ENCODE peak calls at places on chromosomes 3 and 15, in five cellular contexts. L is transverse colon, V is testis, R is body of pancreas, Z is K562. A is an unnamed sample.

GRCh38 chr15:43799209-43799944 is 643 bp downstream of the SERINC4 start:
- DNase-seq in L (peak), V (no peak), R (no peak), Z (no peak), A (no peak)

GRCh38 chr3:130692455-130692854 is 54.2 kb downstream of the PIK3R4 start:
- DNase-seq in L (no peak), V (no peak), R (no peak), Z (no peak), A (no peak)

GRCh38 chr3:140292154-140292553 is 357.2 kb downstream of the CLSTN2 start:
- DNase-seq in L (no peak), V (no peak), R (no peak), Z (no peak), A (no peak)

GRCh38 chr3:10672422-10672821 is 143.6 kb upstream of the SLC6A11 start:
- DNase-seq in L (no peak), V (no peak), R (no peak), Z (no peak), A (no peak)

GRCh38 chr3:137582484-137582883 is 181.6 kb upstream of the SOX14 start:
- DNase-seq in L (no peak), V (no peak), R (no peak), Z (no peak), A (no peak)

GRCh38 chr3:25594007-25594502 is 70.7 kb downstream of the TOP2B start:
- DNase-seq in L (no peak), V (no peak), R (no peak), Z (peak), A (no peak)

GRCh38 chr15:87817553-87817952 is 439.0 kb downstream of the NTRK3 start:
- DNase-seq in L (no peak), V (no peak), R (no peak), Z (no peak), A (no peak)

GRCh38 chr3:60598668-60599067 is 652.6 kb downstream of the FHIT start:
- DNase-seq in L (no peak), V (no peak), R (no peak), Z (no peak), A (no peak)

GRCh38 chr3:129107793-129108192 is 13.8 kb downstream of the RAB43 start:
- DNase-seq in L (no peak), V (no peak), R (no peak), Z (no peak), A (no peak)

GRCh38 chr3:13636874-13637273 is 87.9 kb downstream of the FBLN2 start:
- DNase-seq in L (no peak), V (no peak), R (no peak), Z (no peak), A (no peak)

GRCh38 chr3:196128172-196128843 is 46.4 kb upstream of the TFRC start:
- DNase-seq in L (no peak), V (no peak), R (no peak), Z (no peak), A (no peak)

GRCh38 chr3:78804251-78805037 is 963.4 kb downstream of the ROBO1 start:
- DNase-seq in L (no peak), V (peak), R (no peak), Z (no peak), A (no peak)

GRCh38 chr15:93974804-93975481 is 256.4 kb upstream of the MCTP2 start:
- DNase-seq in L (no peak), V (peak), R (peak), Z (no peak), A (peak)

GRCh38 chr3:98874602-98875249 is 26.8 kb downstream of the DCBLD2 start:
- DNase-seq in L (no peak), V (no peak), R (no peak), Z (no peak), A (no peak)

GRCh38 chr15:58401991-58402649 is 29.7 kb upstream of the LIPC start:
- DNase-seq in L (no peak), V (no peak), R (no peak), Z (no peak), A (no peak)
- TF ChIP-seq POLR2A in L (no peak), V (no peak), R (no peak), Z (no peak), A (no peak)

DNA sequence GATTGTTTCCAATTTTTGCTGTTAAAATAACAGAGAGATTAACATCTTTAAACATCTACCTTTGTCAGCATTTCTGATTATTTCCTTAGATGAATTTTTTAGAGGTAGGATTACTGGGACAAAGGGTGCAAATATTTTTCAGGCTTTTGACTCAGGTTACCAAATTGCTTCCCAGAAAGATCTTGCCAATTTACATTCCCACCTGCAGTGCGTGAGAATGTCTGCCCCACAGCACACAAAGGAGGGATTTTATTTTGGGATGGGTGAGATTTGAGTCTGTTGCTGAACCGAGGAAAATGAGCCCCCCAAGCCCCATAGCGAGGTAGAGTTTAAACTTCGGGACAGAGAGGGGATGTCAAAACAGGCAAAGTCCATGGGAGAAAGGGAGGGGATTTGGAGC is 25.9 kb upstream of the RNU6-1 start:
- DNase-seq in L (no peak), V (no peak), R (no peak), Z (no peak), A (no peak)
- TF ChIP-seq POLR2A in L (no peak), V (no peak), R (no peak), Z (no peak), A (no peak)

GRCh38 chr3:52443268-52443610 is 1.7 kb downstream of the SEMA3G start:
- DNase-seq in L (no peak), V (no peak), R (no peak), Z (no peak), A (no peak)

GRCh38 chr3:52443791-52444687 is 864 bp downstream of the SEMA3G start:
- DNase-seq in L (no peak), V (no peak), R (no peak), Z (no peak), A (no peak)

GRCh38 chr3:52446631-52447511 is 2.0 kb upstream of the SEMA3G start:
- DNase-seq in L (peak), V (no peak), R (peak), Z (peak), A (peak)

GRCh38 chr3:52446042-52446441 is 1.1 kb upstream of the SEMA3G start:
- DNase-seq in L (no peak), V (no peak), R (no peak), Z (no peak), A (no peak)

GRCh38 chr3:52444860-52445793 is at the start of gene SEMA3G:
- DNase-seq in L (peak), V (peak), R (peak), Z (peak), A (peak)
- TF ChIP-seq POLR2A in L (no peak), V (no peak), R (peak), Z (no peak), A (peak)

DNA sequence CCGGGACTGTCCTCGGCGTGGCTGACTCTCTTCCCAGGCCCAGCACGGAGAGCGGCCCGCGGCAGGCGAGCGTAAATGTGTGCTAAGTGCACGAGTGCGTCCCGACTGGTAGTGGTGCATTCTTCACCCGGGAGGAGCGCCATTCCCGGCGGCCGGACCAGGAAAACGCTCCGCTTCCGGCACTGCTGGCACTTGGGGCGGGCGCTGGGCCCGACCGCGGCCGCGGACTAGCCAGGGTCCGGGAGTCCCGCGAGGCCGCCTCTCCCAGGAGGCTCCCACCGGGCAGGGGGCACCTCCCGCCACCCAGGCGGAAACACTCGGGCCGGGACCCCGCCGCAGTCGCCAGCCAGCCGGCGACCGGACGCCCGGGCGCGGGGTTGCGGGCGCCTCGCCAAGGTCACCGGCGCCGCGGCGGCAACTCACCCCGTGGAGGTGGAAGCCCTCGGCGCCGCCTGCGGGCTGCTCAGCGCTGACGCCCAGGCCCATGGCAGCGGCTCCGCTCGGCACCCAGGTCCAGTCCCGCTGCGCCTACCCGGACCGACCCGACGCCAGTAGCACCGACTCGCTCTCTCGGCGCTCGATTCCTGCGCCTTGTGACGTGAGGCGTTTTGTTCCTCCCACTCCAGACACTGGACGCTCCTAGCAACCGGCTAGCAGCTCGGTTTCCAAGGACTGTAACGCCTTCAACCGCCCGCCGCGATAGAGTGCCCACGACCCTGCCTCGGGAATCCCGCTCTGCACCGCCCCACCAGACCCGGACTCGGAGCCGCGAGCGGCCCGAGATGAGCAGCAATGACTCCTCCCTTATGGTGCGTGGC is at the start of the genes GORASP1 and TTC21A:
- DNase-seq in L (peak), V (peak), R (peak), Z (peak), A (peak)
- TF ChIP-seq POLR2A in L (peak), V (peak), R (peak), Z (peak), A (peak)

GRCh38 chr15:73939138-73939537 is 12.9 kb downstream of the LOXL1 start:
- DNase-seq in L (no peak), V (no peak), R (no peak), Z (no peak), A (no peak)

GRCh38 chr15:73941449-73941848 is 15.2 kb downstream of the LOXL1 start:
- DNase-seq in L (no peak), V (no peak), R (no peak), Z (no peak), A (no peak)

GRCh38 chr15:73941871-73942635 is 15.8 kb downstream of the LOXL1 start:
- DNase-seq in L (no peak), V (no peak), R (no peak), Z (no peak), A (no peak)

GRCh38 chr15:73941044-73941443 is 14.8 kb downstream of the LOXL1 start:
- DNase-seq in L (no peak), V (no peak), R (no peak), Z (no peak), A (peak)

GRCh38 chr15:73940061-73940981 is 14.1 kb downstream of the LOXL1 start:
- DNase-seq in L (no peak), V (no peak), R (no peak), Z (no peak), A (no peak)
- TF ChIP-seq POLR2A in L (no peak), V (no peak), R (no peak), Z (no peak), A (no peak)